ENCODE peak calls at places on chromosome 7, in eight cellular contexts. C, Y, P, T, H, I, Z and O are unnamed samples. For H3K36me3, the result is how much of the 10 kb centered on the place peaks cover.

GRCh38 chr7:22587322-22587721 is 87.3 kb upstream of the STEAP1B start:
- DNase-seq in C (no peak), Y (no peak), P (no peak), T (no peak), H (no peak), I (no peak), Z (no peak), O (no peak)

GRCh38 chr7:2237109-2237602 is 4.4 kb upstream of the MAD1L1 start:
- DNase-seq in C (peak), Y (no peak), P (no peak), T (no peak), H (no peak), I (peak), Z (peak), O (no peak)

GRCh38 chr7:75967055-75967454 is 27.3 kb downstream of the TMEM120A start:
- DNase-seq in C (no peak), Y (no peak), P (no peak), T (no peak), H (no peak), I (peak), Z (no peak), O (no peak)

GRCh38 chr7:34760271-34760670 is 102.3 kb downstream of the NPSR1 start:
- DNase-seq in C (no peak), Y (no peak), P (no peak), T (no peak), H (no peak), I (no peak), Z (no peak), O (no peak)

GRCh38 chr7:47492720-47493119 is 89.2 kb downstream of the TNS3 start:
- DNase-seq in C (peak), Y (no peak), P (no peak), T (no peak), H (no peak), I (no peak), Z (no peak), O (no peak)

GRCh38 chr7:104045183-104045582 is 55.7 kb upstream of the RELN start:
- DNase-seq in C (no peak), Y (no peak), P (no peak), T (no peak), H (no peak), I (no peak), Z (no peak), O (no peak)

GRCh38 chr7:18345641-18346234 is 149.8 kb upstream of the HDAC9 start:
- DNase-seq in C (no peak), Y (no peak), P (no peak), T (no peak), H (no peak), I (no peak), Z (peak), O (no peak)

GRCh38 chr7:55112056-55112455 is 93.2 kb downstream of the EGFR start:
- DNase-seq in C (no peak), Y (no peak), P (no peak), T (no peak), H (no peak), I (no peak), Z (no peak), O (no peak)

GRCh38 chr7:24982917-24983316 is 2.9 kb upstream of the OSBPL3 start:
- DNase-seq in C (no peak), Y (no peak), P (no peak), T (no peak), H (no peak), I (no peak), Z (no peak), O (no peak)

GRCh38 chr7:123154231-123154860 is 45.4 kb downstream of the SLC13A1 start:
- DNase-seq in C (no peak), Y (peak), P (peak), T (no peak), H (peak), I (no peak), Z (peak), O (no peak)

GRCh38 chr7:970744-971143 is 4.6 kb downstream of the COX19 start:
- DNase-seq in C (no peak), Y (no peak), P (no peak), T (no peak), H (no peak), I (no peak), Z (no peak), O (no peak)
- H3K36me3 ChIP-seq in C (under half), Y (under half), P (under half), T (under half), H (half or more), I (half or more), Z (half or more), O (under half)

GRCh38 chr7:51316666-51317581 is at the start of gene COBL:
- DNase-seq in C (peak), Y (no peak), P (peak), T (no peak), H (peak), I (no peak), Z (no peak), O (no peak)
- TF ChIP-seq CTCF in C (no peak), Y (no peak), P (no peak), T (no peak), H (peak), I (no peak), Z (no peak), O (no peak)

GRCh38 chr7:130277763-130278643 is 11.3 kb downstream of the CPA2 start:
- DNase-seq in C (no peak), Y (peak), P (peak), T (no peak), H (peak), I (no peak), Z (no peak), O (no peak)
- H3K27ac ChIP-seq in C (no peak), Y (peak), P (no peak), T (no peak), H (peak), I (no peak), Z (no peak), O (peak)

DNA sequence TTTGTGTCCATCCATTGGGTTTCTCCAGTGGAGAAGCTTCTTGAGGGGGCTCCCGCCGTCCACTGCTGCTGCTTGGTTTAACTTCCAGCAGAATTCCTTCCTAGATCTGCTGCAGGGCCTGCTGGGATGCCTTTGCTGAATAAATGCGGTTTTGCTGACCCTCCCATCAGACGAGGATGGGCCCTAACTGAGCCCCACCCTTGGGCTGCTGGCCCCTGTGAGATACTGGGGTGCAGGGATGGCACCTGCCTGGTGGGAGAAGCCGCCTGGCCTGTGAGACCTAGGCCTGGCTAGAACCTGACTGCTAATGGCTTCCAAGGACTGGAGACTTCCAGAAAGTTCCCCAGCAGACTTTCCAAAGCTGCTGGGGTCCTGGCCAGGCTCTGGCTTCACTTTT is 43.8 kb downstream of the ZNF467 start:
- DNase-seq in C (peak), Y (no peak), P (no peak), T (no peak), H (no peak), I (peak), Z (no peak), O (no peak)
- H3K36me3 ChIP-seq in C (under half), Y (under half), P (under half), T (under half), H (half or more), I (half or more), Z (under half), O (under half)

GRCh38 chr7:100562195-100563099 is 11.3 kb downstream of the SAP25 start:
- DNase-seq in C (peak), Y (no peak), P (no peak), T (no peak), H (no peak), I (no peak), Z (no peak), O (no peak)

GRCh38 chr7:100563100-100563564 is 10.6 kb downstream of the SAP25 start:
- DNase-seq in C (no peak), Y (no peak), P (no peak), T (no peak), H (no peak), I (no peak), Z (no peak), O (no peak)

GRCh38 chr7:100565133-100565571 is 8.5 kb downstream of the SAP25 start:
- DNase-seq in C (peak), Y (no peak), P (no peak), T (no peak), H (no peak), I (no peak), Z (no peak), O (no peak)

GRCh38 chr7:100566018-100566531 is 7.6 kb downstream of the SAP25 start:
- DNase-seq in C (peak), Y (no peak), P (no peak), T (no peak), H (no peak), I (no peak), Z (no peak), O (no peak)

DNA sequence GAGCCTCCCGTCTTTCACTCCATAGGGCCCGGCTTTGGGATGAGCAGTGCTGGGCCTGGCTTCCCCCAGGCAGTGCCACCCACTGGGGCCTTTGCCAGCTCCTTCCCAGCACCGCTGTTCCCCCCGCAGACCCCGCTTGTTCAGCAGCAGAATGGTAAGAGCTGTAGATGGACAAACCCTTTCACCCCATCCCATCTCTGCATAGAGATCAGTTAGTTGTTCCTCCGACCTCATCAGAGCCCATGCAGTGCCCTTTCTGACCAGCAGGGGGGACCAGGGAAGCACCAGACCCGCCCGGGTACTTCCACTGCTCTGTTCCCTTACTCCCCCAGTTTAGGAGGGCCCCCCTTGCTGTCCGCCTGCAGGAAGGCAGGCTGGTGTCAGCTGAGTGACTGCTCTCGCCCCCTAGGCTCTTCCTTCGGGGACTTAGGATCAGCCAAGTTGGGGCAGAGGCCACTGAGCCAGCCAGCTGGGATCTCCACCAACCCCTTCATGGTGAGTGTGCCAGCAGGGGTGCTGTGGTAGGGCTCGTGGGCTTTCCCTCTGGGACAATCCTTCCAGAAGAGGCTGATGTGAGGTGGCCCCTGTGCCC is 9.8 kb downstream of the SAP25 start:
- DNase-seq in C (peak), Y (peak), P (peak), T (peak), H (peak), I (peak), Z (peak), O (no peak)
- TF ChIP-seq CTCF in C (peak), Y (peak), P (peak), T (peak), H (peak), I (peak), Z (peak), O (peak)

DNA sequence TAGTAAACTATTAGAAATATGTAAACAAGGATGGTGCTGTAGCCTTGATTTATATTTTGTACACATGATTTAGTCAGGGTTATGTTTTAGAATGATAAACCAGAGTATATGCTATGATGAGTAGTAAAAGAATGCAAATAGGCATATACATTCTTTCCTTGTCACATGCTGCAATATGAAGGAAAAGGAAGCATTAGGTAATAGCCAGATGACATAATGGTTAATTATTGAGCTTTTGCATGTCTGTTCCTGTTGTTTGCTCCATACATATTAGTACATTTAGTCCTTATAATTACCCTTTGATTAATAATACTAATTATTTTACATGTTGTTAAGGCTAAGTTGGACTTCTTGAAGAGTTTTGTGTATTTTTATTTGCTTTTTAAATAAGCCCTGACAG is 68.2 kb downstream of the PHTF2 start:
- DNase-seq in C (no peak), Y (no peak), P (no peak), T (no peak), H (no peak), I (no peak), Z (no peak), O (no peak)
- H3K27ac ChIP-seq in C (no peak), Y (no peak), P (no peak), T (no peak), H (no peak), I (no peak), Z (no peak), O (peak)

GRCh38 chr7:94332571-94332970 is 62.1 kb upstream of the COL1A2 start:
- DNase-seq in C (no peak), Y (no peak), P (no peak), T (no peak), H (no peak), I (no peak), Z (no peak), O (no peak)

GRCh38 chr7:94333810-94334209 is 60.9 kb upstream of the COL1A2 start:
- DNase-seq in C (no peak), Y (no peak), P (no peak), T (no peak), H (no peak), I (no peak), Z (no peak), O (no peak)

GRCh38 chr7:94325121-94325475 is 69.6 kb upstream of the COL1A2 start:
- DNase-seq in C (no peak), Y (no peak), P (no peak), T (no peak), H (no peak), I (no peak), Z (no peak), O (no peak)

GRCh38 chr7:94335586-94335985 is 59.1 kb upstream of the COL1A2 start:
- DNase-seq in C (no peak), Y (no peak), P (no peak), T (no peak), H (no peak), I (no peak), Z (no peak), O (no peak)

GRCh38 chr7:94330474-94331027 is 64.1 kb upstream of the COL1A2 start:
- DNase-seq in C (no peak), Y (no peak), P (no peak), T (no peak), H (no peak), I (no peak), Z (no peak), O (no peak)
- H3K36me3 ChIP-seq in C (under half), Y (under half), P (under half), T (under half), H (under half), I (under half), Z (under half), O (under half)

GRCh38 chr7:51253157-51253556 is 63.5 kb downstream of the COBL start:
- DNase-seq in C (no peak), Y (no peak), P (no peak), T (no peak), H (no peak), I (no peak), Z (no peak), O (no peak)
- TF ChIP-seq CTCF in C (no peak), Y (no peak), P (no peak), T (no peak), H (peak), I (no peak), Z (no peak), O (peak)

DNA sequence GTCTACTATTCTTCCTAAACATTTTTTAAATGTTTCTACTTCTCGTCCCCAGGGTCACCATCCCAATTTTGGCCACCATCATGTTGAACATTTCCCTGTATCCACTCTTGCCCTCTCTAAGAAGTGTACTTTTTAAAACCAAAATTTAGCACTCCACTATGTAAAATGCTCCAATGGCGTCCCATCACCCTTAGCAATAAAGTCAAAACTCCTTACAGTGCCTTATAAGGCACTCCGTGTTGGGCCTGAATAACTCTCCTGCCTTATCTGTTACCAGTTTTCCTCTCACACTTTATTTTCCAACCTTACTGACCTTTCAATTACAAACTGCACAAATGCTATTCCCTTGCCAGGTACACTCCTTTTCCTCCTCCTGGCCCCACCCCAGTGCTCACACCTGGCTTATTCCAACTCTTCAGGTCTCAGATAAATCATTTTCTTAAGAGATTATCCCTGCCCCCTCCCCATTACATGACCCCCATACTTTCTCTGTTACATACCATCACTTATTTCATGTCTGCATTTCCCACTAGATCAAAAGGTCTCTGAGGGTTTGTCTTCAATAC is 1.3 kb downstream of the TMEM168 start:
- DNase-seq in C (no peak), Y (no peak), P (no peak), T (no peak), H (no peak), I (no peak), Z (no peak), O (no peak)
- H3K27ac ChIP-seq in C (no peak), Y (no peak), P (no peak), T (no peak), H (no peak), I (no peak), Z (no peak), O (peak)